ENCODE peak calls at places on chromosomes 4 and X, in seven cellular contexts. N, Q, I, Y, D, V and E are unnamed samples.

GRCh38 chr4:11149612-11150259 is 279.0 kb downstream of the HS3ST1 start:
- ATAC-seq in N (no peak), Q (no peak), I (no peak), Y (no peak), D (peak), V (peak), E (no peak)

GRCh38 chr4:75101906-75102888 is 169.3 kb downstream of the PARM1 start:
- ATAC-seq in N (no peak), Q (no peak), I (no peak), Y (no peak), D (no peak), V (peak), E (no peak)

GRCh38 chr4:20506827-20507226 is 193.4 kb upstream of the PACRGL start:
- ATAC-seq in N (no peak), Q (no peak), I (no peak), Y (no peak), D (no peak), V (no peak), E (peak)

GRCh38 chrX:130034178-130034577 is 51.7 kb downstream of the BCORL1 start:
- ATAC-seq in N (no peak), Q (peak), I (no peak), Y (no peak), D (no peak), V (no peak), E (no peak)

GRCh38 chr4:152045781-152046571 is 285.2 kb upstream of the GATB start:
- ATAC-seq in N (peak), Q (peak), I (peak), Y (peak), D (peak), V (peak), E (peak)

GRCh38 chr4:131113273-131113672 is 2017.3 kb downstream of the C4orf33 start:
- ATAC-seq in N (no peak), Q (no peak), I (no peak), Y (no peak), D (no peak), V (no peak), E (no peak)

GRCh38 chr4:38759077-38759789 is 23.6 kb downstream of the TLR10 start:
- ATAC-seq in N (peak), Q (peak), I (peak), Y (peak), D (peak), V (peak), E (peak)

GRCh38 chrX:71911731-71912050 is 1.0 kb downstream of the NHSL2 start:
- ATAC-seq in N (no peak), Q (no peak), I (no peak), Y (no peak), D (peak), V (no peak), E (peak)

GRCh38 chr4:113869743-113870375 is 108.3 kb upstream of the CAMK2D start:
- ATAC-seq in N (no peak), Q (no peak), I (no peak), Y (no peak), D (no peak), V (peak), E (no peak)

GRCh38 chr4:113446019-113446418 is 315.5 kb downstream of the CAMK2D start:
- ATAC-seq in N (no peak), Q (no peak), I (peak), Y (no peak), D (no peak), V (peak), E (no peak)

GRCh38 chr4:39320381-39321115 is 45.6 kb downstream of the RFC1 start:
- ATAC-seq in N (no peak), Q (no peak), I (no peak), Y (no peak), D (no peak), V (no peak), E (no peak)

GRCh38 chr4:119238068-119238722 is 25.7 kb downstream of the USP53 start:
- ATAC-seq in N (no peak), Q (no peak), I (no peak), Y (no peak), D (no peak), V (peak), E (no peak)

GRCh38 chr4:102439835-102440234 is 61.3 kb upstream of the NFKB1 start:
- ATAC-seq in N (peak), Q (peak), I (no peak), Y (peak), D (no peak), V (no peak), E (peak)

GRCh38 chrX:104343408-104344129 is 88.8 kb upstream of the ESX1 start:
- ATAC-seq in N (peak), Q (peak), I (peak), Y (no peak), D (peak), V (peak), E (no peak)

GRCh38 chrX:114717921-114718320 is 134.0 kb downstream of the HTR2C start:
- ATAC-seq in N (peak), Q (peak), I (peak), Y (no peak), D (peak), V (peak), E (no peak)

GRCh38 chr4:127211377-127212268 is 421.1 kb upstream of the INTU start:
- ATAC-seq in N (no peak), Q (no peak), I (no peak), Y (no peak), D (no peak), V (no peak), E (no peak)

GRCh38 chrX:10507876-10508275 is 112.5 kb downstream of the MID1 start:
- ATAC-seq in N (no peak), Q (no peak), I (no peak), Y (no peak), D (no peak), V (no peak), E (no peak)

GRCh38 chr4:21470531-21470930 is 478.0 kb downstream of the KCNIP4 start:
- ATAC-seq in N (no peak), Q (no peak), I (no peak), Y (no peak), D (no peak), V (no peak), E (no peak)

GRCh38 chr4:134567461-134567860 is 365.9 kb upstream of the PABPC4L start:
- ATAC-seq in N (no peak), Q (no peak), I (no peak), Y (no peak), D (no peak), V (no peak), E (no peak)

GRCh38 chr4:52633846-52634245 is 25.3 kb downstream of the USP46 start:
- ATAC-seq in N (no peak), Q (no peak), I (peak), Y (no peak), D (no peak), V (no peak), E (no peak)

GRCh38 chrX:22665818-22666217 is 333.9 kb upstream of the DDX53 start:
- ATAC-seq in N (no peak), Q (no peak), I (no peak), Y (no peak), D (no peak), V (no peak), E (no peak)

GRCh38 chr4:19178835-19179234 is 1072.9 kb upstream of the SLIT2 start:
- ATAC-seq in N (no peak), Q (no peak), I (no peak), Y (no peak), D (no peak), V (no peak), E (no peak)

GRCh38 chr4:70722199-70722791 is 531 bp downstream of the RUFY3 start:
- ATAC-seq in N (peak), Q (no peak), I (no peak), Y (no peak), D (peak), V (no peak), E (no peak)

GRCh38 chrX:24100713-24101112 is 46.0 kb downstream of the EIF2S3 start:
- ATAC-seq in N (peak), Q (no peak), I (no peak), Y (no peak), D (no peak), V (no peak), E (no peak)

GRCh38 chr4:121273191-121273590 is 107.6 kb downstream of the QRFPR start:
- ATAC-seq in N (no peak), Q (no peak), I (no peak), Y (no peak), D (no peak), V (no peak), E (no peak)

GRCh38 chrX:13023526-13024469 is 20.6 kb downstream of the FAM9C start:
- ATAC-seq in N (peak), Q (no peak), I (no peak), Y (no peak), D (no peak), V (peak), E (no peak)

GRCh38 chr4:140595065-140595464 is 26.3 kb upstream of the UCP1 start:
- ATAC-seq in N (peak), Q (peak), I (peak), Y (peak), D (peak), V (peak), E (no peak)

GRCh38 chrX:9662148-9662547 is 103.5 kb downstream of the GPR143 start:
- ATAC-seq in N (no peak), Q (no peak), I (no peak), Y (no peak), D (no peak), V (no peak), E (no peak)

GRCh38 chrX:52416816-52417215 is 48.0 kb downstream of the XAGE2 start:
- ATAC-seq in N (no peak), Q (no peak), I (no peak), Y (no peak), D (no peak), V (no peak), E (no peak)

GRCh38 chr4:145679520-145679919 is 426 bp upstream of the C4orf51 start:
- ATAC-seq in N (no peak), Q (peak), I (peak), Y (peak), D (no peak), V (no peak), E (peak)

GRCh38 chr4:31104033-31104432 is 383.9 kb downstream of the PCDH7 start:
- ATAC-seq in N (no peak), Q (no peak), I (no peak), Y (no peak), D (no peak), V (no peak), E (no peak)

GRCh38 chr4:183903021-183903760 is 1.9 kb upstream of the STOX2 start:
- ATAC-seq in N (no peak), Q (no peak), I (no peak), Y (no peak), D (no peak), V (no peak), E (no peak)

GRCh38 chr4:183905593-183906485 is 732 bp downstream of the STOX2 start:
- ATAC-seq in N (no peak), Q (peak), I (no peak), Y (peak), D (peak), V (no peak), E (peak)

GRCh38 chr4:183906736-183907651 is 1.9 kb downstream of the STOX2 start:
- ATAC-seq in N (no peak), Q (peak), I (no peak), Y (no peak), D (peak), V (no peak), E (no peak)

GRCh38 chr4:183906486-183906735 is 1.3 kb downstream of the STOX2 start:
- ATAC-seq in N (no peak), Q (no peak), I (no peak), Y (no peak), D (no peak), V (no peak), E (no peak)

DNA sequence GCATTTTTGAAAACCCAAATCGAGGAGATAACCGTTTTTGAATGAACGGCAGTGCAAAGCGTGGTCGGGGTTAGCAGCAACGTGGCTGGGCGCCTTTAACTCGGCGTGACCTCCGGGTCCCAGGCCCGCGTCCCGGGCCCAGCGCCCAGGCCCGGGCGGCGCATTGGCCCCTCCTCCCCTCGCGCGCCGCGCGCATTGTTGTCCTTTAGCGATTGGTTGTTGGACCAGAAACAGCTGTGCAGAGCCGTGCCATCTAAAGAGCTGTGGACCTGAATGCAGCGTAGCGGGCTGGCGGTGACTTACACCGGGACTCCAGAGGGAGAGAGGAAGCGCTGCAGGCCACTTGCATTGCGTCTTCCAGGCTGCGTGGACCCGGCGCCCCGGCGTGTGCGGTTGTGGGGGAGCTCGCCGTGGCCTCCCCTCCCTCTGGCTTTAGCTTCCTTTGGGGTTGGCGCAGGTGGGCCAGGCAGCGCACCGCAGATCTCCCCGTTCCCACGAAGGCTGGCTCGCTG is at the start of gene STOX2:
- ATAC-seq in N (no peak), Q (peak), I (no peak), Y (peak), D (peak), V (no peak), E (peak)
- TF ChIP-seq POLR2AphosphoS5 in N (no peak), Q (no peak), I (no peak), Y (no peak), D (no peak), V (no peak), E (no peak)

DNA sequence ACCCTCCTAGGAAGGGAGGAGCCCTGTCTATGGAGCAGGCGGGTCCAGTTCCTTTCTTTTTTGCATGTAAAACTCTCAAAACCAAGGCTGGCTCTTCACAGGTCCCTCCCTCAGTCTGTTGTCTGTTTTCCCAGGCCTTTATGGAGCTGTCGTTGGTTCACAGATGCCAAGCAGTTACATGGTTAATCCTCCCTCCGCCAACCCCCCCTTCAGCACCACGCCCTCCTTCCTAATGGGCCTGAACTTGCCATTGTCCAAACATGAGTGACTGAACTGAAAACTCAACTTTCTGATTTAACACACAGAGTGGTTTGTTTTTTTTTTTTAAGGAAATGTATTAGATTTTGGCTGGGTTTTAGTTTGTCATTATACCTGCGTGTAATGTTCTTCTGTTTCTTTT is 148.4 kb downstream of the STOX2 start:
- ATAC-seq in N (no peak), Q (no peak), I (no peak), Y (no peak), D (peak), V (no peak), E (no peak)
- TF ChIP-seq POLR2AphosphoS5 in N (no peak), Q (no peak), I (no peak), Y (no peak), D (no peak), V (no peak), E (no peak)

GRCh38 chr4:168410681-168411080 is 69.6 kb downstream of the DDX60L start:
- ATAC-seq in N (no peak), Q (no peak), I (no peak), Y (no peak), D (no peak), V (no peak), E (no peak)

GRCh38 chr4:168408620-168409019 is 71.7 kb downstream of the DDX60L start:
- ATAC-seq in N (no peak), Q (no peak), I (peak), Y (no peak), D (no peak), V (no peak), E (peak)

GRCh38 chr4:168411318-168412150 is 68.8 kb downstream of the DDX60L start:
- ATAC-seq in N (peak), Q (no peak), I (peak), Y (no peak), D (peak), V (no peak), E (no peak)

GRCh38 chr4:168409089-168409801 is 71.0 kb downstream of the DDX60L start:
- ATAC-seq in N (no peak), Q (no peak), I (peak), Y (no peak), D (no peak), V (no peak), E (peak)
- TF ChIP-seq POLR2AphosphoS5 in N (no peak), Q (no peak), I (no peak), Y (no peak), D (no peak), V (no peak), E (peak)

GRCh38 chr4:187608001-187608421 is 387.6 kb upstream of the ZFP42 start:
- ATAC-seq in N (no peak), Q (no peak), I (no peak), Y (no peak), D (no peak), V (no peak), E (no peak)
- TF ChIP-seq POLR2AphosphoS5 in N (no peak), Q (no peak), I (no peak), Y (no peak), D (no peak), V (no peak), E (no peak)